ENCODE peak calls at places on chromosomes 1 and 21, in seven cellular contexts. K, S, Y, H, M, B and W are unnamed samples.
A peak's percentile ranks its signal among the peaks of the same experiment; 100 is the strongest.

GRCh38 chr1:168246506-168246905 is 20.7 kb downstream of the SFT2D2 start:
- DNase-seq in K (no peak), S (no peak), Y (no peak), H (no peak), M (no peak), B (no peak), W (no peak)

GRCh38 chr21:35281946-35282345 is 232.8 kb upstream of the RUNX1 start:
- DNase-seq in K (no peak), S (no peak), Y (no peak), H (no peak), M (no peak), B (no peak), W (no peak)

GRCh38 chr1:44924835-44925464 is 61.4 kb downstream of the EIF2B3 start:
- DNase-seq in K (peak; percentile 84), S (no peak), Y (peak; percentile 95), H (no peak), M (no peak), B (peak; percentile 12), W (peak; percentile 25)

GRCh38 chr1:26541816-26542711 is 12.5 kb downstream of the RPS6KA1 start:
- DNase-seq in K (peak; percentile 69), S (peak; percentile 82), Y (peak; percentile 78), H (no peak), M (peak; percentile 78), B (peak; percentile 98), W (peak; percentile 92)

GRCh38 chr1:36589006-36589405 is 106.3 kb upstream of the CSF3R start:
- DNase-seq in K (no peak), S (no peak), Y (no peak), H (no peak), M (no peak), B (no peak), W (no peak)

GRCh38 chr1:201191723-201192477 is 1.3 kb downstream of the IGFN1 start:
- DNase-seq in K (peak; percentile 82), S (no peak), Y (peak; percentile 98), H (no peak), M (no peak), B (no peak), W (no peak)

GRCh38 chr1:173395762-173396161 is 81.4 kb upstream of the PRDX6 start:
- DNase-seq in K (no peak), S (no peak), Y (no peak), H (no peak), M (no peak), B (no peak), W (peak; percentile 39)

GRCh38 chr1:89883030-89883379 is 62.2 kb downstream of the LRRC8D start:
- DNase-seq in K (no peak), S (no peak), Y (no peak), H (no peak), M (no peak), B (no peak), W (no peak)

GRCh38 chr1:52904590-52905375 is 16.8 kb downstream of the ECHDC2 start:
- DNase-seq in K (no peak), S (peak; percentile 81), Y (no peak), H (no peak), M (peak; percentile 81), B (no peak), W (peak; percentile 68)

GRCh38 chr21:45263534-45263933 is 24.2 kb downstream of the POFUT2 start:
- DNase-seq in K (no peak), S (peak; percentile 14), Y (no peak), H (no peak), M (peak; percentile 23), B (no peak), W (no peak)

GRCh38 chr1:43452789-43453441 is 816 bp downstream of the HYI start:
- DNase-seq in K (peak; percentile 49), S (peak; percentile 75), Y (peak; percentile 68), H (peak; percentile 17), M (no peak), B (no peak), W (peak; percentile 69)

GRCh38 chr1:84298336-84298687 is 3.2 kb upstream of the SAMD13 start:
- DNase-seq in K (peak; percentile 38), S (peak; percentile 47), Y (peak; percentile 16), H (no peak), M (peak; percentile 77), B (peak; percentile 2), W (peak; percentile 34)

GRCh38 chr1:218349365-218350021 is 4.4 kb downstream of the TGFB2 start:
- DNase-seq in K (no peak), S (no peak), Y (no peak), H (no peak), M (no peak), B (no peak), W (no peak)

GRCh38 chr1:89855413-89856123 is 34.7 kb downstream of the LRRC8D start:
- DNase-seq in K (peak; percentile 70), S (no peak), Y (peak; percentile 67), H (no peak), M (no peak), B (no peak), W (no peak)

GRCh38 chr1:158103860-158104522 is 76.7 kb upstream of the CD1D start:
- DNase-seq in K (no peak), S (peak; percentile 47), Y (no peak), H (no peak), M (no peak), B (no peak), W (peak; percentile 46)

GRCh38 chr1:240970253-240970652 is 358.3 kb upstream of the GREM2 start:
- DNase-seq in K (no peak), S (no peak), Y (no peak), H (no peak), M (no peak), B (no peak), W (no peak)

GRCh38 chr1:64031191-64031590 is 172.2 kb upstream of the UBE2U start:
- DNase-seq in K (no peak), S (no peak), Y (peak; percentile 40), H (no peak), M (no peak), B (no peak), W (no peak)

GRCh38 chr1:222064388-222065201 is 322.7 kb upstream of the DUSP10 start:
- DNase-seq in K (peak; percentile 87), S (no peak), Y (peak; percentile 87), H (no peak), M (no peak), B (no peak), W (no peak)

GRCh38 chr21:15604424-15604823 is 125.4 kb upstream of the USP25 start:
- DNase-seq in K (peak; percentile 5), S (no peak), Y (peak; percentile 32), H (no peak), M (no peak), B (peak; percentile 86), W (peak; percentile 84)

GRCh38 chr1:93483606-93484005 is 35.7 kb downstream of the FNBP1L start:
- DNase-seq in K (no peak), S (no peak), Y (no peak), H (no peak), M (no peak), B (no peak), W (no peak)

GRCh38 chr1:147723691-147724323 is 36.6 kb downstream of the GJA5 start:
- DNase-seq in K (peak; percentile 18), S (peak; percentile 82), Y (no peak), H (peak; percentile 51), M (peak; percentile 61), B (peak; percentile 51), W (peak; percentile 94)

GRCh38 chr21:25583370-25584133 is 23.7 kb downstream of the MRPL39 start:
- DNase-seq in K (no peak), S (no peak), Y (no peak), H (no peak), M (no peak), B (no peak), W (no peak)

GRCh38 chr1:11044086-11044848 is 2.8 kb downstream of the MASP2 start:
- DNase-seq in K (no peak), S (no peak), Y (no peak), H (no peak), M (no peak), B (no peak), W (no peak)

GRCh38 chr1:233843523-233844204 is 60.8 kb upstream of the SLC35F3 start:
- DNase-seq in K (no peak), S (no peak), Y (no peak), H (no peak), M (no peak), B (peak; percentile 24), W (peak; percentile 75)

GRCh38 chr1:150514913-150515327 is 632 bp upstream of the FALEC start:
- DNase-seq in K (no peak), S (no peak), Y (no peak), H (no peak), M (no peak), B (no peak), W (no peak)
- H2AK5ac ChIP-seq in K (no peak overlapping the region), S (no peak overlapping the region), Y (peak overlapping the region; percentile 30), H (no peak overlapping the region), M (no peak overlapping the region), B (no peak overlapping the region), W (no peak overlapping the region)

GRCh38 chr21:38039369-38039768 is 123.1 kb upstream of the KCNJ6 start:
- DNase-seq in K (no peak), S (no peak), Y (no peak), H (no peak), M (no peak), B (no peak), W (peak; percentile 8)
- H2BK120ac ChIP-seq in K (no peak overlapping the region), S (no peak overlapping the region), Y (no peak overlapping the region), H (no peak overlapping the region), M (no peak overlapping the region), B (no peak overlapping the region), W (no peak overlapping the region)

GRCh38 chr21:36960676-36961284 is 5.7 kb downstream of the HLCS start:
- DNase-seq in K (no peak), S (no peak), Y (no peak), H (no peak), M (no peak), B (peak; percentile 83), W (no peak)
- H4K8ac ChIP-seq in K (no peak overlapping the region), S (no peak overlapping the region), Y (no peak overlapping the region), H (no peak overlapping the region), M (no peak overlapping the region), B (no peak overlapping the region), W (no peak overlapping the region)

GRCh38 chr1:226325178-226325577 is 16.2 kb upstream of the LIN9 start:
- DNase-seq in K (no peak), S (no peak), Y (no peak), H (no peak), M (no peak), B (no peak), W (no peak)
- H2AK5ac ChIP-seq in K (no peak overlapping the region), S (no peak overlapping the region), Y (no peak overlapping the region), H (no peak overlapping the region), M (no peak overlapping the region), B (peak overlapping the region; percentile 98), W (no peak overlapping the region)

DNA sequence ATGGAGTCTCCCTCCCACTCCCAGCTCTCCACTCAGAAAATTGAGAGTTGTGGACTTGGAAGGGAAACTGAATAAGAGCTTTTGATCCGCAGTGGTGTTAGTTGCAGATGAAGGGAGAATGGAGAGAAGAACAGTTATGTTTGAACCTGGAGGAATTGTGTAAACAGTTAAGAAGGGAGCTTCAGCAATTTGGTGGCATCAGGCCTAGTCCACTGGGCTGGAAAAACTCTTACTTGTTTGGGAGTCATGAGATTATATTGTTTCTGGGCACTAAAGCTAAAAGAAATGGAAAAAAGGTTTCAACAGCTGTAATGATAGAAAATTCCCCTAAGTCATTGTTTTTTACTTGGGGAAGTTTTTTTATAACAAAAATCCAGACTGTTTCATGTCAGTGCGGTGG is 256.1 kb upstream of the C1orf87 start:
- DNase-seq in K (no peak), S (no peak), Y (no peak), H (no peak), M (no peak), B (no peak), W (no peak)
- H2BK120ac ChIP-seq in K (no peak overlapping the region), S (no peak overlapping the region), Y (no peak overlapping the region), H (no peak overlapping the region), M (no peak overlapping the region), B (no peak overlapping the region), W (no peak overlapping the region)

GRCh38 chr21:42580076-42580792 is 66.6 kb downstream of the SLC37A1 start:
- DNase-seq in K (no peak), S (no peak), Y (no peak), H (no peak), M (no peak), B (no peak), W (no peak)
- H4K8ac ChIP-seq in K (no peak overlapping the region), S (no peak overlapping the region), Y (no peak overlapping the region), H (no peak overlapping the region), M (no peak overlapping the region), B (no peak overlapping the region), W (no peak overlapping the region)